ENCODE peak calls at places on chromosomes 1 and 21, in seven cellular contexts. I is PC-3, V is IMR-90, F is neural progenitor cell, L is lung, A is brain microvascular endothelial cell, P is cardiac fibroblast. S is an unnamed sample.

GRCh38 chr1:115114308-115114707 is 25.0 kb upstream of the TSPAN2 start:
- DNase-seq in F (no peak), P (peak; percentile 48), A (no peak), I (peak; percentile 80), L (no peak), V (no peak), S (peak; percentile 35)

GRCh38 chr1:212479188-212479587 is 46.5 kb downstream of the NENF start:
- DNase-seq in P (no peak), I (no peak), V (no peak), F (no peak), A (no peak), L (no peak), S (no peak)

GRCh38 chr1:58943776-58944175 is 159.9 kb upstream of the JUN start:
- DNase-seq in P (no peak), I (no peak), V (no peak), F (no peak), L (no peak), A (no peak), S (no peak)

GRCh38 chr21:30072496-30072895 is 94.1 kb downstream of the CLDN17 start:
- DNase-seq in I (peak; percentile 72), P (peak; percentile 53), V (no peak), A (peak; percentile 45), L (no peak), F (peak; percentile 64), S (peak; percentile 1)

GRCh38 chr1:208919371-208919770 is 664.1 kb upstream of the CAMK1G start:
- DNase-seq in P (peak; percentile 22), F (no peak), V (no peak), A (no peak), L (no peak), I (peak; percentile 94), S (no peak)

GRCh38 chr1:89670168-89670567 is 37.2 kb downstream of the LRRC8C start:
- DNase-seq in L (no peak), A (peak; percentile 28), F (no peak), I (no peak), P (peak; percentile 78), V (no peak), S (peak; percentile 54)

GRCh38 chr1:82870332-82870731 is 1069.6 kb downstream of the ADGRL2 start:
- DNase-seq in V (no peak), I (no peak), L (no peak), F (no peak), A (no peak), P (no peak), S (no peak)

GRCh38 chr1:22450421-22451021 is 1.1 kb upstream of the ZBTB40 start:
- DNase-seq in P (no peak), A (no peak), V (no peak), L (no peak), F (no peak), I (peak; percentile 15), S (no peak)

GRCh38 chr1:241560511-241561187 is 28.5 kb downstream of the KMO start:
- DNase-seq in I (no peak), V (no peak), F (no peak), A (no peak), L (no peak), P (no peak), S (no peak)

GRCh38 chr1:79042539-79042938 is 36.0 kb upstream of the ADGRL4 start:
- DNase-seq in L (no peak), I (peak; percentile 21), P (no peak), A (no peak), F (no peak), V (no peak), S (no peak)

GRCh38 chr1:178344513-178345077 is 152.2 kb downstream of the CLEC20A start:
- DNase-seq in A (peak; percentile 76), I (peak; percentile 66), P (peak; percentile 92), F (peak; percentile 38), L (no peak), V (peak; percentile 92), S (peak; percentile 81)
- TF ChIP-seq CTCF in A (peak; percentile 50), I (peak; percentile 70), P (peak; percentile 56), F (peak; percentile 60), L (no peak), V (peak; percentile 56), S (peak; percentile 60)

GRCh38 chr1:150696995-150697927 is at the start of gene GOLPH3L:
- DNase-seq in L (peak; percentile 96), I (peak; percentile 99), F (peak; percentile 97), A (peak; percentile 99), V (peak; percentile 98), P (peak; percentile 99), S (peak; percentile 99)
- TF ChIP-seq CTCF in L (no peak), I (no peak), F (no peak), A (peak; percentile 42), V (peak; percentile 29), P (peak; percentile 16), S (peak; percentile 10)

GRCh38 chr1:55481634-55482033 is 266.5 kb upstream of the USP24 start:
- DNase-seq in I (no peak), L (no peak), A (peak; percentile 13), V (peak; percentile 44), F (no peak), P (no peak), S (no peak)

GRCh38 chr1:55479970-55480369 is 264.8 kb upstream of the USP24 start:
- DNase-seq in P (no peak), F (no peak), I (no peak), A (no peak), V (no peak), L (no peak), S (no peak)

GRCh38 chr1:55484173-55484572 is 269.0 kb upstream of the USP24 start:
- DNase-seq in L (no peak), A (no peak), V (peak; percentile 19), F (no peak), I (peak; percentile 33), P (no peak), S (no peak)

GRCh38 chr1:55480396-55480795 is 265.2 kb upstream of the USP24 start:
- DNase-seq in P (no peak), L (no peak), F (no peak), V (no peak), A (no peak), I (no peak), S (no peak)

DNA sequence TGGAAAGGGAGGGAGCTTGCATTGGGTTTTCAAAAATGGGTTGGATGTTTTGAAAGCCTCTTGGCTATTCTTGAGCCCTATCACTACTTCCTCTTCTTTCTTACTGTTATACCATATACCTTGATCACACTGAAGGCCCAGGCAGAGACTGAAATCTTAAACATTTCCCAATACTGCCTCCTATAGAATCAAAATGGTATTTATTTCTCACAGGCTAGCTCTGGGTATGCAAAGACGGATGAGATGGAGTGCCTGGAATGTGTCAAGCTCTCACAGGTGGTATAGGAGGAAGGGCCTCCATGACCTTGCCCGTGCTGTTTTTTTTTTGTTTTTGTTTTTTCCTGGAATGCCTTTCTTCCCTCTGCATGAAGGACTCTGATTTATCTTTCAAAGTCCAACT is 268.4 kb upstream of the USP24 start:
- DNase-seq in P (no peak), F (no peak), A (no peak), L (no peak), I (no peak), V (no peak), S (no peak)
- TF ChIP-seq CTCF in P (no peak), F (peak; percentile 47), A (no peak), L (no peak), I (no peak), V (no peak), S (no peak)

DNA sequence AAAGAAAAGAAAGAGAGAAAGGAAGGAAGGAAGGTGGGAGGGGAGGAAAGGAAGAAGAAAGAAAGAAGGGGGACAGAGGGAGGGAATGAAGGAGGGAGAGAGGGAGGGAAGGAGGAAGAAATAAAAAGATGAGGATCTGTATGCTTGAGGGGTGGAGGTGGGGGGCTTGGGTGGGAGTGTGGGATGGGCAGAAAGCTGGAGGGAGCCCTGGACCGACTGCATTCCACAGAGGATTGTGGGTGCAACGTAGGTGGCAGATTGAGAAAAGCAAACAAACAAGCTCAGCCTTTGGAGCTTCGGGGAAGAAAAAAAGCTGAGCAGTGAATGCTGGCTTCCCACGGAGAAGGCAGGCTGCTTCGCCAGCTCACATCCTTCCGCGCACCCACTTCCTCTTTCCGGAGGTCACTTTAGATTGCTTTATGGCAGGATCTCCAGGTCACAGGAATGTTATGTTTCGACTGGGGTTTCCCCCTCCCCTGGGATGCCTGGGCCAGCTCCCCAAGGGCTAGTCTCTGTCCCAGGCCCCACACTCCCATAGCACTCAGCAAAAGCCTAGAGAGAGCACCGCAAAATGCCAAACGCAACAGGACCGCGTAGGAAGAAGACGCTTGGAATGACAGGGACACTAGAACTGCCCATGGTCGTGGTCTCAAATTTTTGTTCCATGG is 20.7 kb upstream of the LGALS8 start:
- DNase-seq in V (peak; percentile 78), P (peak; percentile 84), L (peak; percentile 53), A (peak; percentile 84), F (peak; percentile 85), I (peak; percentile 85), S (peak; percentile 76)
- TF ChIP-seq CTCF in V (no peak), P (no peak), L (no peak), A (no peak), F (no peak), I (no peak), S (no peak)

S was measured in astrocyte of the spinal cord.